ENCODE peak calls at places on chromosomes 1 and 21, in six cellular contexts. T is neuronal stem cell, A is GM23338, C is IMR-90, I is mammary epithelial cell, K is HCT116. V is an unnamed sample.

GRCh38 chr1:107523061-107523460 is 382.2 kb downstream of the NTNG1 start:
- DNase-seq in T (no peak), A (no peak), C (no peak), I (no peak), K (no peak), V (no peak)

GRCh38 chr1:167510244-167510643 is 8.1 kb downstream of the CD247 start:
- DNase-seq in T (no peak), A (no peak), C (no peak), I (no peak), K (no peak), V (no peak)

GRCh38 chr21:32340863-32341848 is 42.5 kb downstream of the MRAP start:
- DNase-seq in T (no peak), A (no peak), C (no peak), I (no peak), K (no peak), V (no peak)

GRCh38 chr1:204826970-204827369 is 43.7 kb upstream of the NFASC start:
- DNase-seq in T (no peak), A (peak), C (no peak), I (no peak), K (no peak), V (peak)

GRCh38 chr1:172393354-172393753 is 27.1 kb upstream of the C1orf105 start:
- DNase-seq in T (no peak), A (no peak), C (no peak), I (no peak), K (no peak), V (no peak)

GRCh38 chr1:181021811-181022434 is 747 bp downstream of the STX6 start:
- DNase-seq in T (peak), A (peak), C (peak), I (peak), K (no peak), V (peak)

GRCh38 chr1:16143566-16144324 is 12.1 kb downstream of the EPHA2 start:
- DNase-seq in T (no peak), A (no peak), C (no peak), I (peak), K (peak), V (no peak)

GRCh38 chr1:233613252-233614172 is at the start of gene KCNK1:
- DNase-seq in T (peak), A (peak), C (peak), I (peak), K (peak), V (no peak)

GRCh38 chr1:229557913-229558414 is 543 bp downstream of the ABCB10 start:
- DNase-seq in T (peak), A (peak), C (no peak), I (peak), K (no peak), V (peak)

GRCh38 chr1:156691216-156691615 is 14.0 kb upstream of the NES start:
- DNase-seq in T (no peak), A (no peak), C (no peak), I (no peak), K (no peak), V (no peak)

GRCh38 chr1:155970531-155971167 is 7.7 kb downstream of the ARHGEF2 start:
- DNase-seq in T (no peak), A (peak), C (peak), I (no peak), K (no peak), V (peak)

GRCh38 chr1:23805025-23805424 is 4.5 kb upstream of the GALE start:
- DNase-seq in T (no peak), A (no peak), C (no peak), I (no peak), K (no peak), V (no peak)

GRCh38 chr1:214901718-214902117 is 180.8 kb upstream of the KCNK2 start:
- DNase-seq in T (no peak), A (no peak), C (peak), I (peak), K (no peak), V (no peak)

GRCh38 chr1:35539073-35539823 is 18.0 kb downstream of the KIAA0319L start:
- DNase-seq in T (peak), A (no peak), C (no peak), I (peak), K (no peak), V (peak)

DNA sequence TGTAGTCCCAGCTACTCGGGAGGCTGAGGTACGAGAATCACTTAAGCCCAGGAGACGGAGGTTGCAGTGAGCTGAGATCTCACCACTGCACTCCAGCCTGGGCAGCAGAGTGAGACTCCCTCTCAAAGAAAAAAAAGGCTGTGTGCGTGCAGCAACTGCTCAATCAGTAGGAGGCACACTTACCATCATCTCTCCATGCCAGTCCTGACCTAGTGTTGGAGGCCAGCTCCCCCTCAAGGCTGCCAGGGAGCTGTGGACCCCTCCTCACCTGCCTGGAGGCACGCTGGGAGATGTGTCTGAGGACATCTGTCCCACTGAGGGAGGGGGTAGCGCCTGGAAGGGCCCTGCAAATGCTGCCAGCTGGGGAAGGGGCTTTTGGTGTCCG is 11.9 kb downstream of the RPS6KA1 start:
- DNase-seq in T (no peak), A (no peak), C (no peak), I (no peak), K (no peak), V (no peak)
- H2AFZ ChIP-seq in T (peak), A (no peak), C (peak), I (no peak), K (no peak), V (no peak)

GRCh38 chr1:38114231-38114630 is 67.6 kb upstream of the POU3F1 start:
- DNase-seq in T (no peak), A (no peak), C (no peak), I (no peak), K (no peak), V (no peak)
- H2AFZ ChIP-seq in T (no peak), A (no peak), C (no peak), I (no peak), K (no peak), V (no peak)

DNA sequence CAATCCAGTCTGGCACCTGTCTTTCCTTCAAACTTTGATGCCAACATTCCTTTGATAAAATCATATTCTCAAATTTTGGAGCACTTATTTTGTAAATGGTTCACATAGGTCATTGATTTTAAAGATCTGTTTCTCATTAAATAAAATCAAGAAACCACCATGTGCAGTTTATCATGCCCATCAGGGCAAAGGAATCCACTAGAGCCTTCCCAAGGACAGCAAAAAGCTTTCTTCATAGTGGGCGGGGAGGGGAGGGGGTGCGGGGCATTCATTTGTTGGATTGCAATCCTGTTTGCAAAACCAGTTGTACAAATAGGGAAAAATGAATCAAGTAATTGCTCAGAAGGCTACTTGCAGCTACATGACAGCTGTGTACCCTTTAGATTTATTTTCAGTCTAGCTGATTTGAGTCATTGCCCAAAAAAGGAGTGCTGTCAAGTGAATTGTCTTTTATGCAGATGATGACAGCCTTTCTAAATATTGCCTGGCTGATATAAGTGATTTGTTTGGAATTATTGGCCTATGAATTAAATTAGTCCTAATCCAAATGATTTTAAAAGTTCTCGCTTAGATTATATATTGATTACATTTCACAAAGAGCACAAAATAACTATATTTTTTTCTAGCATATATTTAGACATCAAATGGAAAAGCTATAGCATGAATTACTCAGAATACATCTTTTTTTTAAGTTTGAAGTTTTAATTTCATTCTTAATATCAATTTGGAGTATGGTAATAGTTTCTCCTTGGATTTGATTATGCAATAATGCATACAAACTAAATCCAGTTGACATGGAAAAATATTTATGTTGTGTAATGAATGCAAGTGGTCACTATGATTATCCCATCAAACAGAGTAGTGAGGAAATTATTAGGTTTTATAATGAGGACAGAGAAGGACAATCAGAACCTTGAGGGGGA is 23.2 kb downstream of the LRRC8B start:
- DNase-seq in T (no peak), A (no peak), C (peak), I (peak), K (no peak), V (no peak)
- H2AFZ ChIP-seq in T (no peak), A (no peak), C (no peak), I (no peak), K (no peak), V (no peak)

GRCh38 chr1:25031966-25032667 is 102.0 kb upstream of the RUNX3 start:
- DNase-seq in T (no peak), A (no peak), C (peak), I (no peak), K (no peak), V (peak)
- H2AFZ ChIP-seq in T (no peak), A (no peak), C (no peak), I (no peak), K (no peak), V (peak)

GRCh38 chr1:196148367-196148970 is 459.8 kb downstream of the KCNT2 start:
- DNase-seq in T (no peak), A (peak), C (peak), I (peak), K (peak), V (peak)
- H2AFZ ChIP-seq in T (no peak), A (no peak), C (no peak), I (no peak), K (no peak), V (no peak)